ENCODE peak calls at places on chromosomes 3 and 15, in seven cellular contexts. One of them, this sample, is unnamed.

GRCh38 chr15:86588413-86588812 is 508.7 kb downstream of the AGBL1 start:
- DNase-seq in stomach: no peak
- DNase-seq in sigmoid colon: no peak
- DNase-seq in transverse colon: no peak
- DNase-seq in breast epithelium: no peak
- DNase-seq in endothelial cell of umbilical vein: no peak
- DNase-seq in vagina: no peak
- DNase-seq in this sample: no peak

GRCh38 chr3:23809294-23809693 is 3.5 kb downstream of the UBE2E1 start:
- DNase-seq in stomach: no peak
- DNase-seq in breast epithelium: no peak
- DNase-seq in sigmoid colon: no peak
- DNase-seq in transverse colon: no peak
- DNase-seq in vagina: no peak
- DNase-seq in endothelial cell of umbilical vein: no peak
- DNase-seq in this sample: no peak

GRCh38 chr15:89657691-89658200 is 2.5 kb upstream of the KIF7 start:
- DNase-seq in transverse colon: no peak
- DNase-seq in sigmoid colon: no peak
- DNase-seq in breast epithelium: no peak
- DNase-seq in endothelial cell of umbilical vein: no peak
- DNase-seq in vagina: no peak
- DNase-seq in stomach: no peak
- DNase-seq in this sample: no peak

GRCh38 chr3:138879541-138880380 is 45.0 kb upstream of the PIK3CB start:
- DNase-seq in sigmoid colon: no peak
- DNase-seq in transverse colon: peak
- DNase-seq in endothelial cell of umbilical vein: no peak
- DNase-seq in stomach: no peak
- DNase-seq in breast epithelium: no peak
- DNase-seq in vagina: no peak
- DNase-seq in this sample: no peak

GRCh38 chr15:26620528-26620927 is 152.3 kb downstream of the GABRB3 start:
- DNase-seq in sigmoid colon: no peak
- DNase-seq in transverse colon: no peak
- DNase-seq in endothelial cell of umbilical vein: no peak
- DNase-seq in breast epithelium: no peak
- DNase-seq in vagina: no peak
- DNase-seq in stomach: no peak
- DNase-seq in this sample: peak

GRCh38 chr3:19931767-19932188 is 2.2 kb downstream of the EFHB start:
- DNase-seq in breast epithelium: no peak
- DNase-seq in vagina: no peak
- DNase-seq in transverse colon: no peak
- DNase-seq in sigmoid colon: no peak
- DNase-seq in endothelial cell of umbilical vein: no peak
- DNase-seq in stomach: no peak
- DNase-seq in this sample: no peak

GRCh38 chr15:94579261-94579660 is 347.9 kb downstream of the MCTP2 start:
- DNase-seq in stomach: no peak
- DNase-seq in vagina: no peak
- DNase-seq in transverse colon: no peak
- DNase-seq in breast epithelium: no peak
- DNase-seq in sigmoid colon: no peak
- DNase-seq in endothelial cell of umbilical vein: peak
- DNase-seq in this sample: no peak

GRCh38 chr15:90585863-90586262 is 56.1 kb downstream of the CRTC3 start:
- DNase-seq in stomach: no peak
- DNase-seq in transverse colon: no peak
- DNase-seq in sigmoid colon: no peak
- DNase-seq in breast epithelium: no peak
- DNase-seq in vagina: no peak
- DNase-seq in endothelial cell of umbilical vein: no peak
- DNase-seq in this sample: no peak

GRCh38 chr3:106117490-106117858 is 248.7 kb upstream of the CBLB start:
- DNase-seq in sigmoid colon: no peak
- DNase-seq in transverse colon: no peak
- DNase-seq in stomach: no peak
- DNase-seq in endothelial cell of umbilical vein: no peak
- DNase-seq in breast epithelium: no peak
- DNase-seq in vagina: no peak
- DNase-seq in this sample: no peak

GRCh38 chr3:178001670-178002101 is 534.5 kb upstream of the KCNMB2 start:
- DNase-seq in stomach: no peak
- DNase-seq in breast epithelium: no peak
- DNase-seq in endothelial cell of umbilical vein: no peak
- DNase-seq in vagina: no peak
- DNase-seq in sigmoid colon: no peak
- DNase-seq in transverse colon: no peak
- DNase-seq in this sample: no peak

GRCh38 chr3:148975277-148975676 is 16.1 kb upstream of the GYG1 start:
- DNase-seq in vagina: no peak
- DNase-seq in transverse colon: no peak
- DNase-seq in breast epithelium: no peak
- DNase-seq in stomach: no peak
- DNase-seq in endothelial cell of umbilical vein: no peak
- DNase-seq in sigmoid colon: no peak
- DNase-seq in this sample: no peak

GRCh38 chr3:138937690-138938055 is 9.3 kb downstream of the FOXL2 start:
- DNase-seq in sigmoid colon: peak
- DNase-seq in endothelial cell of umbilical vein: no peak
- DNase-seq in transverse colon: no peak
- DNase-seq in breast epithelium: no peak
- DNase-seq in vagina: no peak
- DNase-seq in stomach: no peak
- DNase-seq in this sample: no peak

GRCh38 chr3:173552526-173552925 is 155.0 kb downstream of the NLGN1 start:
- DNase-seq in endothelial cell of umbilical vein: peak
- DNase-seq in transverse colon: no peak
- DNase-seq in vagina: no peak
- DNase-seq in breast epithelium: no peak
- DNase-seq in stomach: no peak
- DNase-seq in sigmoid colon: no peak
- DNase-seq in this sample: no peak

GRCh38 chr3:176693416-176693815 is 503.9 kb downstream of the TBL1XR1 start:
- DNase-seq in breast epithelium: no peak
- DNase-seq in stomach: no peak
- DNase-seq in vagina: no peak
- DNase-seq in sigmoid colon: no peak
- DNase-seq in transverse colon: no peak
- DNase-seq in endothelial cell of umbilical vein: no peak
- DNase-seq in this sample: no peak

GRCh38 chr3:127254730-127255129 is 33.1 kb downstream of the PRR20G start:
- DNase-seq in stomach: no peak
- DNase-seq in transverse colon: no peak
- DNase-seq in endothelial cell of umbilical vein: no peak
- DNase-seq in sigmoid colon: no peak
- DNase-seq in vagina: peak
- DNase-seq in breast epithelium: no peak
- DNase-seq in this sample: peak

GRCh38 chr3:129462365-129462968 is 22.4 kb downstream of the IFT122 start:
- DNase-seq in endothelial cell of umbilical vein: no peak
- DNase-seq in transverse colon: no peak
- DNase-seq in vagina: no peak
- DNase-seq in breast epithelium: no peak
- DNase-seq in stomach: no peak
- DNase-seq in sigmoid colon: no peak
- DNase-seq in this sample: no peak

GRCh38 chr15:48592221-48592731 is 53.2 kb downstream of the FBN1 start:
- DNase-seq in sigmoid colon: no peak
- DNase-seq in vagina: no peak
- DNase-seq in breast epithelium: no peak
- DNase-seq in transverse colon: no peak
- DNase-seq in stomach: no peak
- DNase-seq in endothelial cell of umbilical vein: peak
- DNase-seq in this sample: no peak

GRCh38 chr3:156817931-156818765 is 8.0 kb upstream of the LEKR1 start:
- DNase-seq in endothelial cell of umbilical vein: peak
- DNase-seq in vagina: no peak
- DNase-seq in sigmoid colon: no peak
- DNase-seq in breast epithelium: no peak
- DNase-seq in transverse colon: no peak
- DNase-seq in stomach: no peak
- DNase-seq in this sample: no peak
- TF ChIP-seq POLR2A in endothelial cell of umbilical vein: no peak
- TF ChIP-seq POLR2A in vagina: no peak
- TF ChIP-seq POLR2A in sigmoid colon: no peak
- TF ChIP-seq POLR2A in breast epithelium: no peak
- TF ChIP-seq POLR2A in transverse colon: no peak
- TF ChIP-seq POLR2A in stomach: no peak
- TF ChIP-seq POLR2A in this sample: no peak

GRCh38 chr15:33132722-33133345 is 61.7 kb downstream of the FMN1 start:
- DNase-seq in sigmoid colon: no peak
- DNase-seq in endothelial cell of umbilical vein: peak
- DNase-seq in breast epithelium: no peak
- DNase-seq in stomach: no peak
- DNase-seq in vagina: no peak
- DNase-seq in transverse colon: peak
- DNase-seq in this sample: no peak
- TF ChIP-seq POLR2AphosphoS5 in sigmoid colon: no peak
- TF ChIP-seq POLR2AphosphoS5 in endothelial cell of umbilical vein: no peak
- TF ChIP-seq POLR2AphosphoS5 in breast epithelium: no peak
- TF ChIP-seq POLR2AphosphoS5 in stomach: no peak
- TF ChIP-seq POLR2AphosphoS5 in vagina: no peak
- TF ChIP-seq POLR2AphosphoS5 in transverse colon: no peak
- TF ChIP-seq POLR2AphosphoS5 in this sample: no peak

GRCh38 chr3:142958707-142959106 is 4.8 kb downstream of the PAQR9 start:
- DNase-seq in transverse colon: no peak
- DNase-seq in breast epithelium: no peak
- DNase-seq in sigmoid colon: no peak
- DNase-seq in endothelial cell of umbilical vein: no peak
- DNase-seq in vagina: no peak
- DNase-seq in stomach: no peak
- DNase-seq in this sample: peak
- TF ChIP-seq CTCF in transverse colon: no peak
- TF ChIP-seq CTCF in breast epithelium: no peak
- TF ChIP-seq CTCF in sigmoid colon: no peak
- TF ChIP-seq CTCF in endothelial cell of umbilical vein: no peak
- TF ChIP-seq CTCF in vagina: no peak
- TF ChIP-seq CTCF in stomach: no peak
- TF ChIP-seq CTCF in this sample: no peak

GRCh38 chr15:65578904-65579728 is 31.8 kb downstream of the INTS14 start:
- DNase-seq in sigmoid colon: no peak
- DNase-seq in transverse colon: no peak
- DNase-seq in vagina: no peak
- DNase-seq in endothelial cell of umbilical vein: peak
- DNase-seq in breast epithelium: no peak
- DNase-seq in stomach: no peak
- DNase-seq in this sample: no peak
- TF ChIP-seq POLR2A in sigmoid colon: no peak
- TF ChIP-seq POLR2A in transverse colon: no peak
- TF ChIP-seq POLR2A in vagina: no peak
- TF ChIP-seq POLR2A in endothelial cell of umbilical vein: no peak
- TF ChIP-seq POLR2A in breast epithelium: no peak
- TF ChIP-seq POLR2A in stomach: no peak
- TF ChIP-seq POLR2A in this sample: no peak